ENCODE peak calls at places on chromosomes 2 and 18, in eight cellular contexts. H is IMR-90, V is GM06990, Q is breast epithelium, T is cardiac muscle cell, W is HFFc6, K is B cell, Z is neural progenitor cell. E is an unnamed sample.
A peak's percentile ranks its signal among the peaks of the same experiment; 100 is the strongest.

GRCh38 chr2:69505710-69506109 is 68.5 kb upstream of the NFU1 start:
- DNase-seq in H (no peak), V (no peak), Q (no peak), T (no peak), W (no peak), K (no peak), Z (no peak), E (no peak)

GRCh38 chr2:113756088-113757058 is at the start of gene SLC35F5:
- DNase-seq in H (peak; percentile 86), V (peak; percentile 97), Q (peak; percentile 89), T (peak; percentile 94), W (peak; percentile 85), K (peak; percentile 84), Z (peak; percentile 96), E (peak; percentile 28)

GRCh38 chr18:64132871-64133270 is 16.0 kb downstream of the LINC00305 start:
- DNase-seq in H (no peak), V (no peak), Q (no peak), T (no peak), W (no peak), K (no peak), Z (no peak), E (no peak)

GRCh38 chr2:183112575-183112974 is 11.7 kb upstream of the NUP35 start:
- DNase-seq in H (peak; percentile 5), V (no peak), Q (no peak), T (peak; percentile 6), W (no peak), K (no peak), Z (no peak), E (no peak)

GRCh38 chr2:43482974-43483373 is 112.9 kb downstream of the THADA start:
- DNase-seq in H (peak; percentile 36), V (peak; percentile 59), Q (no peak), T (peak; percentile 75), W (no peak), K (no peak), Z (no peak), E (no peak)

GRCh38 chr2:181348091-181348837 is 108.9 kb upstream of the ITGA4 start:
- DNase-seq in H (no peak), V (peak; percentile 40), Q (no peak), T (no peak), W (no peak), K (no peak), Z (no peak), E (no peak)

GRCh38 chr18:62436636-62437519 is 85.9 kb upstream of the ZCCHC2 start:
- DNase-seq in H (peak; percentile 56), V (no peak), Q (peak; percentile 62), T (peak; percentile 89), W (peak; percentile 55), K (no peak), Z (no peak), E (no peak)

GRCh38 chr2:239890347-239890746 is 134.8 kb downstream of the NDUFA10 start:
- DNase-seq in H (no peak), V (no peak), Q (no peak), T (peak; percentile 10), W (no peak), K (no peak), Z (no peak), E (no peak)

GRCh38 chr2:176638167-176639015 is 369.1 kb downstream of the MTX2 start:
- DNase-seq in H (peak; percentile 45), V (peak; percentile 57), Q (peak; percentile 27), T (peak; percentile 66), W (peak; percentile 61), K (peak; percentile 80), Z (peak; percentile 76), E (no peak)

GRCh38 chr2:28683100-28683706 is 68.4 kb upstream of the PPP1CB start:
- DNase-seq in H (peak; percentile 86), V (no peak), Q (peak; percentile 92), T (peak; percentile 92), W (peak; percentile 45), K (no peak), Z (peak; percentile 35), E (no peak)

GRCh38 chr2:11697103-11697871 is 27.3 kb upstream of the NTSR2 start:
- DNase-seq in H (peak; percentile 71), V (no peak), Q (peak; percentile 43), T (peak; percentile 78), W (peak; percentile 90), K (no peak), Z (peak; percentile 24), E (no peak)

GRCh38 chr18:26383454-26384270 is 157.4 kb downstream of the TAF4B start:
- DNase-seq in H (peak; percentile 67), V (no peak), Q (no peak), T (peak; percentile 83), W (peak; percentile 54), K (no peak), Z (peak; percentile 53), E (no peak)

GRCh38 chr2:18828296-18828695 is 238.9 kb upstream of the NT5C1B start:
- DNase-seq in H (no peak), V (no peak), Q (no peak), T (no peak), W (no peak), K (no peak), Z (no peak), E (no peak)

GRCh38 chr2:3199660-3200345 is 177.8 kb downstream of the EIPR1 start:
- DNase-seq in H (no peak), V (no peak), Q (no peak), T (no peak), W (no peak), K (no peak), Z (no peak), E (no peak)

GRCh38 chr2:125745514-125745913 is 910.4 kb upstream of the GYPC start:
- DNase-seq in H (no peak), V (no peak), Q (no peak), T (peak; percentile 26), W (peak; percentile 0), K (no peak), Z (peak; percentile 83), E (no peak)

GRCh38 chr18:22933206-22933957 is at the start of gene RBBP8:
- DNase-seq in H (peak; percentile 75), V (peak; percentile 94), Q (peak; percentile 77), T (peak; percentile 86), W (peak; percentile 46), K (peak; percentile 85), Z (peak; percentile 98), E (no peak)

GRCh38 chr2:31251018-31251417 is 17.1 kb downstream of the EHD3 start:
- DNase-seq in H (no peak), V (no peak), Q (no peak), T (no peak), W (no peak), K (no peak), Z (no peak), E (no peak)

GRCh38 chr2:20214566-20215182 is 10.3 kb downstream of the SDC1 start:
- DNase-seq in H (no peak), V (no peak), Q (no peak), T (no peak), W (no peak), K (no peak), Z (peak; percentile 39), E (no peak)

GRCh38 chr18:70411886-70412443 is 123.1 kb downstream of the SOCS6 start:
- DNase-seq in H (peak; percentile 47), V (no peak), Q (no peak), T (peak; percentile 45), W (no peak), K (no peak), Z (no peak), E (no peak)
- TF ChIP-seq CTCF in H (no peak), V (no peak), Q (no peak), T (no peak), W (peak; percentile 19), K (no peak), Z (no peak), E (no peak)

DNA sequence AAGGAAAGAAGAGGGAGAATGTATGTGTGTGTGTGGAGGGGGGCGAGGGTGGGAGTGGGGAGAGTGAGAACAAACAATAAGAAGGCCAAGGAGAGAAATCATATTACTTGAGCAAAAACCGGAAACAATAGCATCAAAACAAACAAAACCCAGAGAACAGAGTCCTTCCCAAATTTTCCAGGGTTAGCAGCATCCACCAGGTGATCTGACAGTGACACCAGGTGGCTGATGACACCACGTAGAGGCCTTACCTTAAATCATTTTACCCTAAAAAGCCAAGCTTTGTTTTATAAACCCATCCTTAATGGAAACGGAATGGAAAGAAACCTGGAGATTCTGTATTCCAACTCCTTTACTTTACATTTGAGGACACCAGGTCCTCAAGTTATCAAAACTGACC is 42.9 kb downstream of the CDCA7 start:
- DNase-seq in H (no peak), V (no peak), Q (no peak), T (no peak), W (no peak), K (no peak), Z (no peak), E (no peak)
- TF ChIP-seq CTCF in H (no peak), V (peak; percentile 19), Q (no peak), T (no peak), W (no peak), K (no peak), Z (peak; percentile 37), E (no peak)

GRCh38 chr18:42072407-42072806 is 117.4 kb downstream of the PIK3C3 start:
- DNase-seq in H (no peak), V (no peak), Q (no peak), T (no peak), W (no peak), K (no peak), Z (no peak), E (no peak)
- TF ChIP-seq CTCF in H (no peak), V (peak; percentile 26), Q (no peak), T (peak; percentile 11), W (peak; percentile 46), K (no peak), Z (peak; percentile 16), E (no peak)

GRCh38 chr18:4130734-4131719 is 324.1 kb downstream of the DLGAP1 start:
- DNase-seq in H (no peak), V (no peak), Q (no peak), T (no peak), W (no peak), K (no peak), Z (no peak), E (no peak)
- TF ChIP-seq CTCF in H (no peak), V (no peak), Q (no peak), T (no peak), W (peak; percentile 18), K (no peak), Z (peak; percentile 21), E (no peak)

GRCh38 chr2:219490186-219490585 is 8.5 kb upstream of the GMPPA start:
- DNase-seq in H (no peak), V (no peak), Q (no peak), T (no peak), W (no peak), K (no peak), Z (no peak), E (no peak)
- TF ChIP-seq CTCF in H (peak; percentile 20), V (no peak), Q (no peak), T (peak; percentile 6), W (peak; percentile 55), K (no peak), Z (peak; percentile 33), E (no peak)

E was measured in AG04449.